ENCODE peak calls at places on chromosomes 12 and 14, in eight cellular contexts. T is GM12878, E is upper lobe of right lung, A is mammary epithelial cell, F is pancreas, B is fibroblast of mammary gland, P is lower leg skin, I is left lung. W is an unnamed sample.

GRCh38 chr12:106773286-106773685 is 1.2 kb upstream of the RIC8B start:
- DNase-seq in A (no peak), T (no peak), B (no peak), F (peak), P (no peak), E (no peak), I (no peak), W (no peak)

GRCh38 chr12:13537623-13538022 is 341.1 kb downstream of the EMP1 start:
- DNase-seq in E (no peak), P (no peak), F (no peak), I (no peak), B (no peak), A (no peak), T (peak), W (peak)

GRCh38 chr14:97524579-97525319 is 727.6 kb downstream of the VRK1 start:
- DNase-seq in T (no peak), A (no peak), E (no peak), B (no peak), P (no peak), F (no peak), I (no peak), W (no peak)

GRCh38 chr14:86654558-86655184 is 1124.7 kb downstream of the FLRT2 start:
- DNase-seq in F (peak), B (peak), T (no peak), E (peak), A (peak), P (no peak), I (no peak), W (peak)

GRCh38 chr12:45477526-45477925 is 252.0 kb upstream of the ARID2 start:
- DNase-seq in E (no peak), P (no peak), T (no peak), F (no peak), A (no peak), I (no peak), B (peak), W (no peak)

GRCh38 chr14:66635435-66635834 is 127.5 kb downstream of the GPHN start:
- DNase-seq in F (no peak), P (no peak), T (no peak), I (no peak), B (no peak), E (no peak), A (no peak), W (no peak)

GRCh38 chr12:3200779-3201738 is 123.9 kb downstream of the TSPAN9 start:
- DNase-seq in A (no peak), B (peak), E (no peak), P (no peak), T (no peak), F (no peak), I (no peak), W (no peak)

GRCh38 chr12:131356485-131356884 is 354.4 kb upstream of the SFSWAP start:
- DNase-seq in F (no peak), B (no peak), I (no peak), A (no peak), T (no peak), E (no peak), P (no peak), W (no peak)

GRCh38 chr14:54652890-54653201 is 85.9 kb downstream of the SAMD4A start:
- DNase-seq in T (no peak), I (no peak), E (no peak), P (no peak), B (no peak), F (no peak), A (no peak), W (no peak)
- H3K4me3 ChIP-seq in T (no peak), I (peak), E (peak), P (no peak), B (peak), F (no peak), A (peak), W (no peak)

DNA sequence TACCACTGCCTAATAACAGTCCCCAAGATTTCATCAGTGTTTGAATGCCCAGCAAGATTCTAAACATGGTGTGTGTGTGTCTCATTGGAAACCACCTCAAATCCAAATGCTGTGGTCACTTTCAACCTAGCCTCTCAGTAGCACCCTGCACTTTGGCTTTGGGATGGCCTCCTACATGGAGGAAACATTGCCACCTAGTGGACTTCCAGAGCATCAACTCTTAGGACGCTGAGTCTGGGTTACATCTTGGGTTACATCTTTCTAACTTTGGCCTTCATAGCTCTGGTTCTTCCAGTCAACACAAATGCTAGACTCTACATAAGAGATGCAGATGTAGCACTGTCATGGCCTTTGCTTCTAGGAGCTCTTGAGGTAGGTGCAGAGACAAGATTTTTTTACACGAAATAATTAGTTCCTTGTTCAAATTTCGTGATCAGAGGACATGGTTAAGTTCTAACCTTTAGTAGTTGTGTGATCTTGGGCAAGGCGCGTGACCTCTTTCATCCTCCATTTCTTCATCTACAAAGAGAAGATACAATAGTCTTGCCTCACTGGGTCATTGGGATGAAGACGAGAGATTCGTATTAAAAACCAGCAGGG is 113.5 kb upstream of the VASH1 start:
- DNase-seq in F (peak), A (peak), B (peak), E (no peak), P (no peak), I (no peak), T (no peak), W (peak)
- TF ChIP-seq CTCF in F (peak), A (peak), B (peak), E (peak), P (no peak), I (peak), T (peak), W (peak)

DNA sequence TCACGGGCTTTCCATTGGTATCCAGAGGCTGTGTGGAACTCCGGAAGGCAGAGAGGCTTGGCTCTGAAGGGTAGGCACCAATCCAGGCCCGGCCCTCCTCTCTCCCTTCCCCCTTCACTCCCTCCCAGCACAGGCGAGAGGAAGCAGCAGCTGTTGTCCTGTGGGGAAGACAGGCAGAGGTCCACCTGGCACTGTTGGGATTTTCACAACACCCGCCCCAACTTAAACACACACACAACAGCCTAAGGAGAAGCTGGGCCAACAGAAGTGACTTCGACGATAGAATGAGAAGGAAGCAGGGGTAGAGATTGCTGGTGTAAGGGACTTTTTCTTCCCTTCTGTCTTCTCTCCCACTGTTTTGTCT is 3.1 kb upstream of the RNASE7 start:
- DNase-seq in E (peak), A (peak), B (peak), T (no peak), F (peak), P (peak), I (peak), W (no peak)
- H3K4me3 ChIP-seq in E (no peak), A (no peak), B (no peak), T (no peak), F (no peak), P (no peak), I (no peak), W (no peak)

DNA sequence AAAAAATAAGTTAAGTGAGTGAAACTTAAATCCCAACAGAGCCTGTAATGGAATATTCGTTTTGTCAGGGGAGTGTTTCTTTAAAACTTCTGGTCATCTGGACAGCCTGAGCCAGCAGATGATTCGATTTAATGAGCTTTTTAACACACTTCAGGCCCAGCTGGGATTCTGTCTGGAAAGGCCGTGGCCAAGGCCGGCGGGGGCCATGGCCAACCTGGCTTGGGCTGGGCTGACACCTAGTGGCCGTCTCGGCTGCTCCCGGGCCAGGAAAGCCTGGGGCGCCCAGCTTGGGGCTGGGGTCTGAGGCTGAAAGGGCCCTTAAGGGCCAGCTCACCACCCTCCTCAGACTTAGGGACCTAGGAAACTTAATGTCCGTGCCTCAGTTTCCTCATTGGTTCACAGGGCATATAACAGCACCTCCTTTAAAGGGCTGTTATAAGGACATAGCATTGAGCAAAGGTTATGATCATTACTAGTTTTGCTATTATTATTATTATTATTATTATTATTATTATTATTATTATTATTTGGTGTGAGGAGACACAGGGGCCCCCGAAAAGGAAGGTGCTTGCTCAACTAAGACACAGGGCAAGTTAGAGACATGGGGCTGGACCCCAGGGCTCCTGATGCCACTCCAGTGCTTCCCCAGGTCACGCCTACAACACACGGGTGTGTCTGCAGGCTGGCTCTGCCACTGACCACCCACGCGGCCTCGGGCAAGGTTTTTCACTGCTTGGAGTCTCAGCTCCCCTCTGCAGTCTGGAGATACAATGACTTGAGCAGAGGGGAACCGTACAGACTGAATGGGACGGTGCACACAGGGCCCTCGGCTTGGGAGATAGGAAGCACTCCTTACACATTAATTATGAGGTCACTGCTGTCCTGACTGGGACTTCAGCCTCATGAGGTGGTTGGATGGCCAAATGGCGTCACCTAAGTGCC is 84.0 kb downstream of the SYNE3 start:
- DNase-seq in P (no peak), A (peak), B (peak), F (peak), E (no peak), T (no peak), I (no peak), W (no peak)
- TF ChIP-seq CTCF in P (no peak), A (peak), B (peak), F (peak), E (peak), T (no peak), I (peak), W (peak)

DNA sequence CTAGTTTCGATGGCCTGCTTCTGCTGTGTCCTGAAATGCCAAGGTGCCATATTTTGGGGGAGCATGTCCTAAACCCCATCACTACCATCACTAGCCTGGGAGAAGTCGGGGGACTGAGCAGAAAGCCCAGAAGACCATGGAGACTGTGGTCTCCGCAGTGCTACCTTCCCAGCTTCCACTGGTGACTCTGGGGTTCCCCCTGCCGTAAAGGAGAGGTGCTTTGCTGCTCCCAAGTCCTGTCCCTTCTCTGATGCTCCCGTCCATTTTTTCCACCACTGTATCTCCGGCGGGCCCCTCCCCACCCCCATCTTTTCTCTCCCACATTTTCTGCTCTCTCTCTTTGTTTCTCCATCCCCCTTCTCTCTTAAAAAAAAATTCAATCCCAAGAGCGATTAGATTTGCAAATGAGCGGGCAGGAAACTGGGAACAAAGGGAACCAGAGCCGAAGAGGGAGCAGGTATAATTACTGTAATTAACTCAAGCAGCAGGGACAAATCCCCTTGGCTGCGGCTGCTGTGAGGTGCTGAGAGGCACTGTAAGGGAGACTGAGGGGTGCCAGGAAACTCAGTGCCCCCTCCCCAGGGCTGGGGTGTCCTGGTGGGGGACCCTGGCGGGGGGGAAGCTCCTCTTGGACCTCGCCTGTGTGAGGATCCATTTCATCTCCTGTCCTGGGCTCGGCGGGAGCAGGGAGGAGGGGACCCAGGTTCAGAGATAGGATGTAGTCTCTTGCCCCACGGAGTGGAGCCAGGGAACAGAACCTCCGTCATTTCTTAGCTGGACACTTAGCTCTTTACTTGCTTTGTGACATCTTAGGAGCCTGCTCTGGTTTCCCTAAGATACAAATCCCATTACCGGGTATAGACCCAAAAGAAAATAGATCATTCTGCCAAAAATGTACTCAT is 140.5 kb upstream of the NRXN3 start:
- DNase-seq in F (no peak), B (no peak), I (peak), T (no peak), P (no peak), A (no peak), E (no peak), W (no peak)
- H3K4me3 ChIP-seq in F (no peak), B (no peak), I (no peak), T (no peak), P (no peak), A (no peak), E (no peak), W (no peak)

GRCh38 chr12:5779401-5779800 is 165.7 kb downstream of the ANO2 start:
- DNase-seq in A (no peak), T (no peak), P (no peak), F (no peak), E (no peak), I (no peak), B (no peak), W (no peak)

GRCh38 chr12:5778823-5779222 is 166.2 kb downstream of the ANO2 start:
- DNase-seq in P (no peak), E (no peak), T (no peak), I (no peak), B (no peak), F (no peak), A (no peak), W (no peak)

GRCh38 chr12:5773550-5773949 is 171.5 kb downstream of the ANO2 start:
- DNase-seq in F (no peak), E (no peak), I (no peak), A (no peak), P (no peak), T (no peak), B (no peak), W (no peak)

GRCh38 chr12:5780536-5780935 is 164.5 kb downstream of the ANO2 start:
- DNase-seq in P (peak), T (no peak), B (no peak), A (no peak), F (no peak), I (no peak), E (no peak), W (no peak)

GRCh38 chr12:5776091-5776490 is 169.0 kb downstream of the ANO2 start:
- DNase-seq in I (no peak), E (no peak), A (no peak), B (no peak), T (no peak), F (no peak), P (no peak), W (no peak)
- TF ChIP-seq CTCF in I (no peak), E (no peak), A (no peak), B (no peak), T (no peak), F (no peak), P (no peak), W (no peak)

GRCh38 chr12:119988788-119989618 is at the start of gene BICDL1:
- DNase-seq in B (peak), T (peak), P (peak), E (peak), A (peak), F (peak), I (peak), W (peak)

GRCh38 chr12:119992129-119992705 is 3.2 kb downstream of the BICDL1 start:
- DNase-seq in A (no peak), T (no peak), I (no peak), F (no peak), E (no peak), B (no peak), P (no peak), W (no peak)

GRCh38 chr12:119990382-119990874 is 1.4 kb downstream of the BICDL1 start:
- DNase-seq in I (no peak), F (no peak), B (no peak), A (no peak), P (no peak), T (no peak), E (no peak), W (no peak)

GRCh38 chr12:119989619-119990381 is 764 bp downstream of the BICDL1 start:
- DNase-seq in T (no peak), E (peak), P (peak), I (peak), A (peak), B (peak), F (peak), W (peak)

DNA sequence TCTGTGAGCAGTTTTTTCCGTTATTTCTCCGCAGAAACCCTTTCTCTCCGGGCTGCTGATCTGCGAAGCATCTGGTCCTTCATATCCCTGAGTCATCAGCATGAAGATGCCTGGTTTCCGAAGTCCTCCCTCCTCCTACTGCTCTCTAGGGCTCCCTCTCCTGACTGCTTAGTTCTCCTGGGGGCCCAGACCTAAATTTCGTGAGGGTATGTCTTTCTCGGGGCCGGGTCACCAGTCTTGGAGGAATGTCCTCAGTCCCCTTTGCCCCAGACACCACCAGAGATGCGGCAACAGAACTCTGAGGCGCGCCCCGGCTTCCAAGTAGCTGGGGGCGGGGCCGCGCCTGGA is 622 bp upstream of the BICDL1 start:
- DNase-seq in F (no peak), A (no peak), E (no peak), I (no peak), B (peak), T (no peak), P (no peak), W (no peak)
- H3K4me3 ChIP-seq in F (peak), A (peak), E (peak), I (peak), B (peak), T (peak), P (peak), W (peak)

GRCh38 chr12:15423629-15424028 is 101.3 kb downstream of the PTPRO start:
- DNase-seq in E (no peak), B (peak), I (no peak), F (no peak), P (no peak), T (no peak), A (peak), W (no peak)

GRCh38 chr12:15427913-15428312 is 105.6 kb downstream of the PTPRO start:
- DNase-seq in A (no peak), F (no peak), P (no peak), T (no peak), B (no peak), E (no peak), I (no peak), W (no peak)

GRCh38 chr12:15428632-15429031 is 106.3 kb downstream of the PTPRO start:
- DNase-seq in I (no peak), A (no peak), B (no peak), P (no peak), F (no peak), E (no peak), T (no peak), W (no peak)
- TF ChIP-seq CTCF in I (no peak), A (peak), B (peak), P (no peak), F (no peak), E (no peak), T (no peak), W (no peak)

GRCh38 chr14:76760331-76761197 is 704 bp upstream of the VASH1 start:
- DNase-seq in B (no peak), F (no peak), P (no peak), I (no peak), A (no peak), T (no peak), E (no peak), W (no peak)

GRCh38 chr14:76761198-76761848 is at the start of gene VASH1:
- DNase-seq in F (no peak), I (peak), E (peak), B (peak), P (no peak), T (no peak), A (peak), W (peak)

GRCh38 chr14:76763362-76764041 is 2.2 kb downstream of the VASH1 start:
- DNase-seq in E (no peak), F (no peak), A (no peak), I (no peak), P (no peak), B (peak), T (no peak), W (no peak)

GRCh38 chr14:76761849-76762616 is 765 bp downstream of the VASH1 start:
- DNase-seq in E (no peak), F (no peak), B (no peak), A (no peak), T (no peak), P (no peak), I (no peak), W (no peak)

DNA sequence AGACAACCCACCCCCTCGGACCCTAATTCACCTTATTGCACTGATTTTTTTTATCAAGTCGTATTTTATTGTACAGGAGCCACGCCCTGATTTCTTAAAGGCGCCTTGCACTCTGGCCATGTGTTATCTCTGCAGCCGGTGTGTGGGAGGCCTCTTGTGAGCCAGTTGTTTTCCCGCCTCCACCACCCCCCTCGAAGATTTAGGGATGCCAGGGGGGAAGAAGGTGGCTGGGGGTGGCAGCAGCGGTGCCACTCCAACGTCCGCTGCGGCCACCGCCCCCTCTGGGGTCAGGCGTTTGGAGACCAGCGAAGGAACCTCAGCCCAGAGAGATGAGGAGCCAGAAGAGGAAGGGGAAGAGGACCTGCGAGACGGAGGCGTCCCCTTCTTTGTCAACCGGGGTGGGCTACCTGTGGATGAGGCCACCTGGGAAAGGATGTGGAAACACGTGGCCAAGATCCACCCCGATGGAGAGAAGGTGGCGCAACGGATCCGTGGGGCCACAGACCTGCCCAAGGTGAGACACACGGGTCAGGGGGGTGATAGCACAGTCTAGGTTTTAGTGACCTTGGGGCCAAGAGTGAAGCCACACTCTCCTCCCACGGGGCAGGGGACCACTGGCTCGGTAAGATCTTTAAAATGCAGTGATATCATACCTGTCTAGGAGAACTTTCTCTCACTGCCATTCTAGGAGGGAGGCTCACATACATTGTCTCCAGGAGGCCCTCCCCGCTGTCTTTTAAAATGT is 1.5 kb downstream of the VASH1 start:
- DNase-seq in F (no peak), T (no peak), P (no peak), A (no peak), I (no peak), E (no peak), B (peak), W (no peak)
- H3K4me3 ChIP-seq in F (peak), T (peak), P (peak), A (peak), I (peak), E (peak), B (peak), W (peak)

W was measured in GM12865.